ENCODE peak calls at places on chromosomes 16 and 17, in four cellular contexts. One of them, this sample, is unnamed. For H3K4me1, the result is how much of the 10 kb centered on the place peaks cover.

GRCh38 chr16:51268237-51268636 is 117.2 kb upstream of the SALL1 start:
- DNase-seq in H9: no peak
- DNase-seq in heart left ventricle: no peak
- DNase-seq in IMR-90: no peak
- DNase-seq in this sample: no peak

GRCh38 chr16:4870138-4870671 is 22.9 kb downstream of the UBN1 start:
- DNase-seq in H9: no peak
- DNase-seq in heart left ventricle: no peak
- DNase-seq in IMR-90: no peak
- DNase-seq in this sample: peak

GRCh38 chr17:50056217-50056960 is 479 bp downstream of the ITGA3 start:
- DNase-seq in heart left ventricle: peak
- DNase-seq in IMR-90: peak
- DNase-seq in H9: peak
- DNase-seq in this sample: peak

GRCh38 chr17:5532581-5532980 is 46.2 kb downstream of the MIS12 start:
- DNase-seq in IMR-90: no peak
- DNase-seq in H9: no peak
- DNase-seq in heart left ventricle: no peak
- DNase-seq in this sample: no peak

GRCh38 chr17:16378631-16379282 is 2.1 kb upstream of the UBB start:
- DNase-seq in heart left ventricle: no peak
- DNase-seq in H9: no peak
- DNase-seq in IMR-90: no peak
- DNase-seq in this sample: no peak

GRCh38 chr16:47504599-47504998 is 43.5 kb downstream of the PHKB start:
- DNase-seq in IMR-90: peak
- DNase-seq in heart left ventricle: no peak
- DNase-seq in H9: no peak
- DNase-seq in this sample: no peak

GRCh38 chr16:55734665-55735064 is 78.9 kb downstream of the SLC6A2 start:
- DNase-seq in H9: peak
- DNase-seq in heart left ventricle: no peak
- DNase-seq in IMR-90: no peak
- DNase-seq in this sample: no peak

GRCh38 chr17:73500414-73500999 is 143.7 kb downstream of the SDK2 start:
- DNase-seq in IMR-90: no peak
- DNase-seq in heart left ventricle: no peak
- DNase-seq in H9: no peak
- DNase-seq in this sample: no peak

GRCh38 chr17:5413682-5414081 is 5.8 kb downstream of the NUP88 start:
- DNase-seq in H9: no peak
- DNase-seq in IMR-90: peak
- DNase-seq in heart left ventricle: no peak
- DNase-seq in this sample: no peak

GRCh38 chr16:22727285-22728166 is 86.4 kb upstream of the HS3ST2 start:
- DNase-seq in H9: no peak
- DNase-seq in IMR-90: no peak
- DNase-seq in heart left ventricle: no peak
- DNase-seq in this sample: no peak

GRCh38 chr16:84362410-84362809 is 5.9 kb upstream of the ATP2C2 start:
- DNase-seq in IMR-90: no peak
- DNase-seq in H9: peak
- DNase-seq in heart left ventricle: no peak
- DNase-seq in this sample: no peak

GRCh38 chr16:85350973-85351372 is 238.7 kb upstream of the CIBAR2 start:
- DNase-seq in heart left ventricle: peak
- DNase-seq in IMR-90: peak
- DNase-seq in H9: no peak
- DNase-seq in this sample: peak

GRCh38 chr16:49854227-49855203 is 1.4 kb downstream of the ZNF423 start:
- DNase-seq in H9: no peak
- DNase-seq in IMR-90: no peak
- DNase-seq in heart left ventricle: no peak
- DNase-seq in this sample: no peak

GRCh38 chr16:68987734-68988457 is 117.6 kb upstream of the HAS3 start:
- DNase-seq in heart left ventricle: no peak
- DNase-seq in H9: no peak
- DNase-seq in IMR-90: no peak
- DNase-seq in this sample: no peak

GRCh38 chr16:69188716-69189115 is 1.8 kb downstream of the SNTB2 start:
- DNase-seq in heart left ventricle: no peak
- DNase-seq in IMR-90: peak
- DNase-seq in H9: no peak
- DNase-seq in this sample: no peak

GRCh38 chr17:38419508-38419981 is 8.7 kb upstream of the ARHGAP23 start:
- DNase-seq in IMR-90: no peak
- DNase-seq in heart left ventricle: no peak
- DNase-seq in H9: peak
- DNase-seq in this sample: no peak

GRCh38 chr17:3812284-3812683 is 11.3 kb upstream of the ITGAE start:
- DNase-seq in H9: no peak
- DNase-seq in heart left ventricle: no peak
- DNase-seq in IMR-90: no peak
- DNase-seq in this sample: no peak

GRCh38 chr17:79622776-79623175 is 11.9 kb upstream of the RBFOX3 start:
- DNase-seq in heart left ventricle: peak
- DNase-seq in IMR-90: no peak
- DNase-seq in H9: peak
- DNase-seq in this sample: no peak

GRCh38 chr17:45225964-45226530 is 4.4 kb downstream of the FMNL1 start:
- DNase-seq in heart left ventricle: peak
- DNase-seq in H9: peak
- DNase-seq in IMR-90: no peak
- DNase-seq in this sample: peak

GRCh38 chr17:60327122-60327869 is 64.6 kb downstream of the USP32 start:
- DNase-seq in heart left ventricle: no peak
- DNase-seq in IMR-90: no peak
- DNase-seq in H9: peak
- DNase-seq in this sample: no peak

GRCh38 chr17:2455956-2456355 is 55.1 kb upstream of the MNT start:
- DNase-seq in H9: no peak
- DNase-seq in heart left ventricle: no peak
- DNase-seq in IMR-90: no peak
- DNase-seq in this sample: no peak

GRCh38 chr17:16488572-16488997 is 3.4 kb downstream of the LRRC75A start:
- DNase-seq in H9: peak
- DNase-seq in heart left ventricle: no peak
- DNase-seq in IMR-90: no peak
- DNase-seq in this sample: no peak

GRCh38 chr17:72426321-72426720 is 305.5 kb downstream of the SOX9 start:
- DNase-seq in IMR-90: no peak
- DNase-seq in heart left ventricle: no peak
- DNase-seq in H9: no peak
- DNase-seq in this sample: no peak

GRCh38 chr17:72425796-72426173 is 305.0 kb downstream of the SOX9 start:
- DNase-seq in H9: no peak
- DNase-seq in heart left ventricle: no peak
- DNase-seq in IMR-90: no peak
- DNase-seq in this sample: no peak

GRCh38 chr17:72427761-72428109 is 306.9 kb downstream of the SOX9 start:
- DNase-seq in IMR-90: no peak
- DNase-seq in heart left ventricle: no peak
- DNase-seq in H9: no peak
- DNase-seq in this sample: no peak

GRCh38 chr17:72425133-72425795 is 304.4 kb downstream of the SOX9 start:
- DNase-seq in heart left ventricle: no peak
- DNase-seq in IMR-90: no peak
- DNase-seq in H9: no peak
- DNase-seq in this sample: no peak

GRCh38 chr17:72426948-72427760 is 306.3 kb downstream of the SOX9 start:
- DNase-seq in H9: no peak
- DNase-seq in heart left ventricle: no peak
- DNase-seq in IMR-90: no peak
- DNase-seq in this sample: no peak
- H3K4me1 ChIP-seq in H9: under half
- H3K4me1 ChIP-seq in heart left ventricle: under half
- H3K4me1 ChIP-seq in IMR-90: under half
- H3K4me1 ChIP-seq in this sample: under half

GRCh38 chr17:48240122-48240521 is 132.6 kb downstream of the SNX11 start:
- DNase-seq in H9: no peak
- DNase-seq in IMR-90: no peak
- DNase-seq in heart left ventricle: no peak
- DNase-seq in this sample: no peak
- H3K4me1 ChIP-seq in H9: under half
- H3K4me1 ChIP-seq in IMR-90: under half
- H3K4me1 ChIP-seq in heart left ventricle: under half
- H3K4me1 ChIP-seq in this sample: under half

GRCh38 chr17:40598021-40598927 is 33.0 kb upstream of the CCR7 start:
- DNase-seq in IMR-90: no peak
- DNase-seq in H9: no peak
- DNase-seq in heart left ventricle: no peak
- DNase-seq in this sample: no peak
- H3K4me1 ChIP-seq in IMR-90: under half
- H3K4me1 ChIP-seq in H9: under half
- H3K4me1 ChIP-seq in heart left ventricle: under half
- H3K4me1 ChIP-seq in this sample: under half

GRCh38 chr16:24996301-24996700 is 18.9 kb downstream of the ARHGAP17 start:
- DNase-seq in IMR-90: no peak
- DNase-seq in H9: no peak
- DNase-seq in heart left ventricle: no peak
- DNase-seq in this sample: no peak
- H3K4me1 ChIP-seq in IMR-90: under half
- H3K4me1 ChIP-seq in H9: under half
- H3K4me1 ChIP-seq in heart left ventricle: half or more
- H3K4me1 ChIP-seq in this sample: under half

DNA sequence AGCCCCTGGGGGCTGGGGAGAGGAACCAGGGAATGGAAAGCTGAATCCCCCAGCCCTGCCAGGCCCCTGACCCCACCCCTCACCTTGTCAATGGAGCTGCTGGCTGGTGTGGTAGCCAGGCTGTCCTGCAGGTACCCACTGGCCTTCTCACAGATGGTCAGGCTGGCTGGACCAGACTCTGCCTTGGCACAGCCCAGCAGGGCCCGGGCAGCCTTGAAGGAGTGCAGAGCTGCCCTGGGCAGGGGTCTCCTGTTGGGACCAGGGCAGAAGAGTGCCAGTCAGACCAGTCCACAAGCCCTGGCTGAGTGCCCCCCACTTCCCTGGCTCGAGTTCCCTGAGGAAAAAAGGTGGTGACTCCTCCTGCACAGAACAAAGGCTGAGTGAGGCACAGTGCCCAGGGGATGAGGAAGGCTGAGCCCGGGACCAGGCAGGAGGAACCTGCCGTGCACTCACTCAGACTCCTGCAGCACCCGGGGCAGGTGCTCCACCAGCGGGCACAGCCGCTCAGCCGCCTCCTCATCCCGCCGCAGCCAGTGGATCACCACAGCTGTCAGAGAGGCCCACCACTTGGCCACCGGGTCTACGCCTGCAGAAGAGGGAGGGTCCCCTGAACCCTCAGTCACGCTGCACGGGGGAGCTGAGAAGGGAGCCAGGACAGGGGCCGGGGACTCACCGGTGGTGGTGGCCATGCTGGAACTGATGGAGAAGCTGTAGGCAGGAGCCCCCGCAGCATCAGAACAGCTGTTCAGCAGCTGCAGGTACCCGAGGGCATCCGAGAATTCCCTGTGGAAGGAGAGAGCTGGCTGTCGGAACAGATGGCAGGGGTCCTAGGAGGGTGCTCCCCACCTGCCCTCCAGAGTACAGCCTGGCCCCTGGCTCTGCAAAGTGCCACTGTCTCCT is 22.4 kb downstream of the SREBF1 start:
- DNase-seq in IMR-90: no peak
- DNase-seq in H9: no peak
- DNase-seq in heart left ventricle: no peak
- DNase-seq in this sample: no peak
- H3K4me1 ChIP-seq in IMR-90: under half
- H3K4me1 ChIP-seq in H9: under half
- H3K4me1 ChIP-seq in heart left ventricle: under half
- H3K4me1 ChIP-seq in this sample: under half

GRCh38 chr17:40312131-40312731 is 3.3 kb downstream of the RARA start:
- DNase-seq in IMR-90: no peak
- DNase-seq in heart left ventricle: no peak
- DNase-seq in H9: no peak
- DNase-seq in this sample: no peak

GRCh38 chr17:40309031-40309937 is at the start of gene RARA:
- DNase-seq in heart left ventricle: no peak
- DNase-seq in H9: peak
- DNase-seq in IMR-90: no peak
- DNase-seq in this sample: peak

GRCh38 chr17:40311575-40311974 is 2.6 kb downstream of the RARA start:
- DNase-seq in heart left ventricle: peak
- DNase-seq in H9: no peak
- DNase-seq in IMR-90: no peak
- DNase-seq in this sample: no peak

GRCh38 chr17:40310882-40311391 is 2.0 kb downstream of the RARA start:
- DNase-seq in IMR-90: no peak
- DNase-seq in H9: no peak
- DNase-seq in heart left ventricle: no peak
- DNase-seq in this sample: no peak

DNA sequence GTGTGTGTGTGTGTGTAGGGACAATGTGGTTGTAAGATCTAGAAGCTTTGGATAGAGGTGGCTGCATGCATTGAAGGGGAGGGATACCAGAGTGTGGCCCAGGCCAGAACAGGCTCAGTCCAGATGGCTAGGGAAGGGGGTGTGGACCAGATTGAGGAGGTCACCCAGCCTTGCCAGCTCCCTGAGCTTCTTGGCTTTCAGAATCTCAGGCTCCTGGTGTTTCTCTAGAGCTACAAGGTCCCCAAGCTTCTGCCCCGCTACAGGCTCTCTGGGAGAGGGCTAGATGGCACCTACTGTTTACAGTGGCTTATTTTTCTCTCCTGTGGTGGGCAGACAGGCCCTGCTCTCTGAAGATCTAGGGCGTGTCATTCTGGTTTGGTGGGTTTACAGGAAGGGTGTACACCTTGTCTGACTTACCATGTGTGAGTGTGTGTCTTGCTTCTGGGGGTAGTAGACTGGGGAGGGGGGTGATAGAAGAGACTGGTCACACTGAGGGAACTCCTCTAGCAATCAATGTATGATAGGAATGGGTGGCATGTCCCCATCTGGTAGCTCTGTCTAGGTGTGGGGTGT is 1.0 kb downstream of the RARA start:
- DNase-seq in heart left ventricle: no peak
- DNase-seq in IMR-90: no peak
- DNase-seq in H9: no peak
- DNase-seq in this sample: no peak
- H3K4me1 ChIP-seq in heart left ventricle: half or more
- H3K4me1 ChIP-seq in IMR-90: half or more
- H3K4me1 ChIP-seq in H9: under half
- H3K4me1 ChIP-seq in this sample: half or more